ENCODE peak calls at places on chromosomes 4 and X, in nine cellular contexts. G is fibroblast of lung, E is foreskin fibroblast, S is astrocyte of the cerebellum, J is A673, C is fibroblast of mammary gland, U is hepatocyte, D is coronary artery, P is uterus. N is an unnamed sample.

GRCh38 chr4:22485751-22486150 is 30.1 kb downstream of the ADGRA3 start:
- DNase-seq in G (peak; percentile 90), E (peak; percentile 84), S (peak; percentile 90), J (peak; percentile 37), C (peak; percentile 91), U (no peak), D (no peak), P (no peak), N (no peak)

GRCh38 chrX:96685205-96686099 is 810 bp downstream of the DIAPH2 start:
- DNase-seq in G (peak; percentile 53), E (peak; percentile 68), S (no peak), J (peak; percentile 49), C (peak; percentile 70), U (peak; percentile 58), D (peak; percentile 78), P (peak; percentile 27), N (no peak)

GRCh38 chr4:120071192-120071795 is 4.6 kb upstream of the MAD2L1 start:
- DNase-seq in G (peak; percentile 60), E (peak; percentile 79), S (peak; percentile 80), J (peak; percentile 70), C (peak; percentile 79), U (peak; percentile 65), D (no peak), P (no peak), N (no peak)

GRCh38 chrX:80335062-80335830 is 85.0 kb upstream of the TENT5D start:
- DNase-seq in G (no peak), E (peak; percentile 18), S (no peak), J (peak; percentile 57), C (peak; percentile 14), U (peak; percentile 84), D (no peak), P (peak; percentile 15), N (no peak)

GRCh38 chrX:22177950-22178349 is 94.8 kb upstream of the CBLL2 start:
- DNase-seq in G (no peak), E (no peak), S (no peak), J (no peak), C (no peak), U (no peak), D (no peak), P (no peak), N (no peak)

GRCh38 chr4:48998440-48998839 is 12.4 kb downstream of the CWH43 start:
- DNase-seq in G (no peak), E (no peak), S (no peak), J (no peak), C (no peak), U (no peak), D (no peak), P (no peak), N (no peak)

GRCh38 chrX:17046478-17047097 is 100.1 kb downstream of the REPS2 start:
- DNase-seq in G (peak; percentile 63), E (peak; percentile 76), S (peak; percentile 65), J (peak; percentile 77), C (peak; percentile 80), U (peak; percentile 80), D (no peak), P (peak; percentile 46), N (no peak)

GRCh38 chr4:165379662-165380061 is 854 bp downstream of the CPE start:
- DNase-seq in G (peak; percentile 44), E (no peak), S (no peak), J (no peak), C (no peak), U (peak; percentile 46), D (peak; percentile 75), P (no peak), N (no peak)

GRCh38 chrX:69158166-69159040 is 6.8 kb downstream of the PJA1 start:
- DNase-seq in G (peak; percentile 72), E (peak; percentile 74), S (peak; percentile 31), J (peak; percentile 71), C (peak; percentile 80), U (peak; percentile 59), D (peak; percentile 73), P (peak; percentile 55), N (no peak)

DNA sequence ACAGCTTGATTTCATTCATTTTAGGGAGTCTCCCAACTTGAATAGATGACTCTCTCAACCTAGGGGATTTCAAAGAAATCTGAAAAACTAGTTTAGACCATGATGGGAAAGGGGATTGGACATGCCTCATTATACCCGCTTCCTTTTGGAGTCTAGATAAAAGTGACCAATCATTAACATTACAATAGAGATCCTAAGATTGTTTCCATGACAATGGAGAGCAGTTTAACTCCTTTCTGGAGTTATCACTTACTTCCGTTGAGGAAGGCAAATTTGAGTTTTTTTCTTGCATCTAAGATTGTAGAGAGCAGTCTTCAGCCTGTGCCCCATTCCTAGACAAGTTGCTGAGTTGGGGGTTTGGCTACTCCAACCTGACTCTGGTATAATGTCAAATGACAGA is 11.4 kb upstream of the IL15 start:
- DNase-seq in G (no peak), E (no peak), S (no peak), J (no peak), C (no peak), U (no peak), D (no peak), P (no peak), N (no peak)
- TF ChIP-seq CTCF in G (no peak), E (no peak), S (no peak), J (no peak), C (no peak), U (no peak), D (no peak), P (no peak), N (no peak)

GRCh38 chr4:1024882-1025552 is 13.6 kb downstream of the FGFRL1 start:
- DNase-seq in G (no peak), E (no peak), S (no peak), J (no peak), C (no peak), U (no peak), D (no peak), P (no peak), N (no peak)

GRCh38 chr4:1027916-1028240 is 16.5 kb downstream of the FGFRL1 start:
- DNase-seq in G (no peak), E (peak; percentile 51), S (no peak), J (no peak), C (no peak), U (no peak), D (no peak), P (no peak), N (no peak)

GRCh38 chr4:1023895-1024740 is 12.7 kb downstream of the FGFRL1 start:
- DNase-seq in G (no peak), E (no peak), S (no peak), J (no peak), C (no peak), U (no peak), D (no peak), P (no peak), N (no peak)

GRCh38 chr4:1027219-1027915 is 15.9 kb downstream of the FGFRL1 start:
- DNase-seq in G (no peak), E (no peak), S (no peak), J (no peak), C (no peak), U (no peak), D (no peak), P (no peak), N (no peak)

DNA sequence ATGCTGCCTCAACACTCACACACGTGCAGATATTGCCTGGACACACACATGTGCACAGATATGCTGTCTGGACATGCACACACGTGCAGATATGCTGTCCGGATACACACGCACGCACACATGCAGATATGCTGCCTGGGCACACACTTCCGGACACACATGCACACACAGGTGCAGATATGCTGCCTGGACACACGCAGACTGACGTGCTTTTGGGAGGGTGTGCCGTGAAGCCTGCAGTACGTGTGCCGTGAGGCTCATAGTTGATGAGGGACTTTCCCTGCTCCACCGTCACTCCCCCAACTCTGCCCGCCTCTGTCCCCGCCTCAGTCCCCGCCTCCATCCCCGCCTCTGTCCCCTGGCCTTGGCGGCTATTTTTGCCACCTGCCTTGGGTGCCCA is 14.7 kb downstream of the FGFRL1 start:
- DNase-seq in G (no peak), E (peak; percentile 63), S (no peak), J (no peak), C (no peak), U (no peak), D (no peak), P (no peak), N (no peak)
- TF ChIP-seq CTCF in G (no peak), E (no peak), S (no peak), J (no peak), C (no peak), U (no peak), D (no peak), P (no peak), N (no peak)

DNA sequence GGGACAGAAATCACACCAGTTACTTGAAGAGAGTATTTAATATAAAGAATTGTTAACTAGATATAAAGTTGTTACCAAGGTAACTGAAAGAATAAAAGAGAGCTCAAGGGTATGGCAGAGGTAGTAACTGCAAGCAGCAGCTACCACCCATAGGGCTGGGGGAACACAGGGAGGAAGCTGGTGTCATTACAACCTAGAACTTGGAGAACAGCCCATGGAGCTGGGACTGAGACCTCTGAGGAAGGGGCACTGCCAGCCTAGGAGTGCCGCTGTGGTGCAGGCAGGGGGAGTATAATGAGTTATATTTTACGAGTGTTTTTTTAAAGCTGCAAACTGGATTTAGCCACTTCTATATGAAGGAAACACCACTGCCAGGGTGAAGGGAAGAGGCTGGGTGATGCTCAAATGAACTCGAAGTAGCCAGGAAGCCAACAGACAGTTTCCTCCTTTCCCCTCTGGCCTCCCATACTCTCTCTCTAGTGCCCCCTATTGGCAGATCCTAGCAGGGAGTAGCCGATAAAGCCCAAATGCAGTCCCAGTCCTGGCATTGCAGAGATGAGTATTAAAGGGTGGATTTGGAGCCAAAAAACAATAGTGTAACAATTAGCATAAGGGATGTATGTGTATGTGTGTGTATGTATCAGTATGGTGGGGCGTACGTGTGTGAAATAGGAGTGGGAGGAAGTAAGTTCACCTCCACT is 213.7 kb upstream of the LDB2 start:
- DNase-seq in G (no peak), E (peak; percentile 21), S (no peak), J (peak; percentile 65), C (peak; percentile 33), U (peak; percentile 13), D (no peak), P (no peak), N (no peak)
- TF ChIP-seq CTCF in G (peak; percentile 34), E (peak; percentile 41), S (peak; percentile 44), J (peak; percentile 70), C (peak; percentile 68), U (peak; percentile 33), D (no peak), P (no peak), N (peak; percentile 2)

GRCh38 chr4:157204634-157205244 is 15.8 kb upstream of the GRIA2 start:
- DNase-seq in G (no peak), E (peak; percentile 3), S (no peak), J (peak; percentile 37), C (peak; percentile 19), U (peak; percentile 31), D (no peak), P (no peak), N (no peak)
- TF ChIP-seq CTCF in G (peak; percentile 25), E (peak; percentile 30), S (no peak), J (peak; percentile 62), C (peak; percentile 49), U (peak; percentile 30), D (no peak), P (no peak), N (peak; percentile 36)